ENCODE peak calls at places on chromosomes 5 and 9, in five cellular contexts. One of them, this sample, is unnamed.

GRCh38 chr5:15132816-15133405 is 261.3 kb upstream of the ANKH start:
- DNase-seq in stimulated activated CD8-positive, alpha-beta memory T cell treated with anti-CD3 and anti-CD28 coated beads, Interleukin-7, amount 100 ng/mL, for 24 hours: no peak
- DNase-seq in AG04450: no peak
- DNase-seq in NCI-H1092: no peak
- DNase-seq in GM23338: no peak
- DNase-seq in this sample: no peak

GRCh38 chr5:96677496-96677895 is 15.3 kb downstream of the CAST start:
- DNase-seq in stimulated activated CD8-positive, alpha-beta memory T cell treated with anti-CD3 and anti-CD28 coated beads, Interleukin-7, amount 100 ng/mL, for 24 hours: no peak
- DNase-seq in AG04450: no peak
- DNase-seq in NCI-H1092: no peak
- DNase-seq in GM23338: no peak
- DNase-seq in this sample: no peak

GRCh38 chr5:14383923-14384322 is 197.7 kb upstream of the OTULINL start:
- DNase-seq in stimulated activated CD8-positive, alpha-beta memory T cell treated with anti-CD3 and anti-CD28 coated beads, Interleukin-7, amount 100 ng/mL, for 24 hours: no peak
- DNase-seq in AG04450: no peak
- DNase-seq in NCI-H1092: no peak
- DNase-seq in GM23338: no peak
- DNase-seq in this sample: no peak

GRCh38 chr5:11324521-11325289 is 563.7 kb upstream of the DAP start:
- DNase-seq in stimulated activated CD8-positive, alpha-beta memory T cell treated with anti-CD3 and anti-CD28 coated beads, Interleukin-7, amount 100 ng/mL, for 24 hours: no peak
- DNase-seq in AG04450: no peak
- DNase-seq in NCI-H1092: no peak
- DNase-seq in GM23338: no peak
- DNase-seq in this sample: no peak

GRCh38 chr9:136075134-136075841 is 19.8 kb downstream of the NACC2 start:
- DNase-seq in stimulated activated CD8-positive, alpha-beta memory T cell treated with anti-CD3 and anti-CD28 coated beads, Interleukin-7, amount 100 ng/mL, for 24 hours: no peak
- DNase-seq in AG04450: no peak
- DNase-seq in NCI-H1092: no peak
- DNase-seq in GM23338: peak; percentile 10
- DNase-seq in this sample: peak; percentile 44

GRCh38 chr5:116508835-116509234 is 65.8 kb downstream of the SEMA6A start:
- DNase-seq in stimulated activated CD8-positive, alpha-beta memory T cell treated with anti-CD3 and anti-CD28 coated beads, Interleukin-7, amount 100 ng/mL, for 24 hours: no peak
- DNase-seq in AG04450: no peak
- DNase-seq in NCI-H1092: no peak
- DNase-seq in GM23338: no peak
- DNase-seq in this sample: peak; percentile 40

GRCh38 chr9:81529556-81530193 is 159.7 kb downstream of the TLE1 start:
- DNase-seq in stimulated activated CD8-positive, alpha-beta memory T cell treated with anti-CD3 and anti-CD28 coated beads, Interleukin-7, amount 100 ng/mL, for 24 hours: no peak
- DNase-seq in AG04450: no peak
- DNase-seq in NCI-H1092: no peak
- DNase-seq in GM23338: no peak
- DNase-seq in this sample: no peak

GRCh38 chr5:125549322-125549871 is 803.0 kb upstream of the ZNF608 start:
- DNase-seq in stimulated activated CD8-positive, alpha-beta memory T cell treated with anti-CD3 and anti-CD28 coated beads, Interleukin-7, amount 100 ng/mL, for 24 hours: no peak
- DNase-seq in AG04450: no peak
- DNase-seq in NCI-H1092: no peak
- DNase-seq in GM23338: peak; percentile 3
- DNase-seq in this sample: no peak

GRCh38 chr5:14917719-14918118 is 46.1 kb upstream of the ANKH start:
- DNase-seq in stimulated activated CD8-positive, alpha-beta memory T cell treated with anti-CD3 and anti-CD28 coated beads, Interleukin-7, amount 100 ng/mL, for 24 hours: no peak
- DNase-seq in AG04450: no peak
- DNase-seq in NCI-H1092: no peak
- DNase-seq in GM23338: no peak
- DNase-seq in this sample: no peak

GRCh38 chr5:23026252-23027170 is 173.4 kb upstream of the CDH12 start:
- DNase-seq in stimulated activated CD8-positive, alpha-beta memory T cell treated with anti-CD3 and anti-CD28 coated beads, Interleukin-7, amount 100 ng/mL, for 24 hours: no peak
- DNase-seq in AG04450: no peak
- DNase-seq in NCI-H1092: no peak
- DNase-seq in GM23338: no peak
- DNase-seq in this sample: no peak

GRCh38 chr9:126708178-126708577 is 94.5 kb downstream of the LMX1B start:
- DNase-seq in stimulated activated CD8-positive, alpha-beta memory T cell treated with anti-CD3 and anti-CD28 coated beads, Interleukin-7, amount 100 ng/mL, for 24 hours: no peak
- DNase-seq in AG04450: no peak
- DNase-seq in NCI-H1092: no peak
- DNase-seq in GM23338: no peak
- DNase-seq in this sample: no peak